ENCODE peak calls at places on chromosome 12, in five cellular contexts. V, E, P, C and U are unnamed samples.

GRCh38 chr12:51860986-51861385 is 12.5 kb upstream of the FIGNL2 start:
- DNase-seq in V (no peak), E (no peak), P (no peak), C (no peak), U (no peak)

GRCh38 chr12:12384601-12385321 is 27.9 kb downstream of the BORCS5 start:
- DNase-seq in V (peak), E (peak), P (peak), C (no peak), U (no peak)

GRCh38 chr12:104354167-104354867 is 50.8 kb downstream of the EID3 start:
- DNase-seq in V (no peak), E (no peak), P (no peak), C (no peak), U (no peak)

GRCh38 chr12:123845881-123846280 is 83.8 kb downstream of the DNAH10 start:
- DNase-seq in V (no peak), E (no peak), P (no peak), C (no peak), U (no peak)

GRCh38 chr12:109727746-109728726 is 14.4 kb downstream of the FAM222A start:
- DNase-seq in V (no peak), E (no peak), P (no peak), C (no peak), U (no peak)

GRCh38 chr12:19847294-19848059 is 408.2 kb downstream of the AEBP2 start:
- DNase-seq in V (no peak), E (no peak), P (no peak), C (no peak), U (no peak)

GRCh38 chr12:45292486-45293195 is 76.7 kb downstream of the ANO6 start:
- DNase-seq in V (no peak), E (no peak), P (no peak), C (no peak), U (no peak)

GRCh38 chr12:40854669-40855068 is 162.4 kb downstream of the CNTN1 start:
- DNase-seq in V (peak), E (no peak), P (no peak), C (no peak), U (no peak)

GRCh38 chr12:12684375-12685106 is 11.4 kb downstream of the GPR19 start:
- DNase-seq in V (peak), E (peak), P (no peak), C (no peak), U (no peak)

GRCh38 chr12:50557421-50557820 is 52.6 kb downstream of the DIP2B start:
- DNase-seq in V (no peak), E (no peak), P (no peak), C (no peak), U (no peak)

GRCh38 chr12:103114296-103115055 is 157.0 kb downstream of the ASCL1 start:
- DNase-seq in V (no peak), E (no peak), P (no peak), C (peak), U (no peak)

GRCh38 chr12:65916991-65917676 is 92.9 kb downstream of the HMGA2 start:
- DNase-seq in V (no peak), E (no peak), P (no peak), C (no peak), U (no peak)

GRCh38 chr12:129025055-129025454 is 171.8 kb downstream of the GLT1D1 start:
- DNase-seq in V (no peak), E (no peak), P (no peak), C (no peak), U (no peak)

GRCh38 chr12:121512561-121512960 is 68.3 kb downstream of the KDM2B start:
- DNase-seq in V (no peak), E (no peak), P (no peak), C (no peak), U (no peak)

GRCh38 chr12:129325566-129325965 is 472.3 kb downstream of the GLT1D1 start:
- DNase-seq in V (no peak), E (no peak), P (no peak), C (no peak), U (no peak)

GRCh38 chr12:124126950-124127349 is 153.9 kb downstream of the ZNF664 start:
- DNase-seq in V (no peak), E (no peak), P (no peak), C (peak), U (no peak)

GRCh38 chr12:121240484-121241202 is 30.7 kb downstream of the P2RX4 start:
- DNase-seq in V (peak), E (no peak), P (peak), C (no peak), U (no peak)

GRCh38 chr12:93848453-93849120 is 171.4 kb downstream of the CRADD start:
- DNase-seq in V (no peak), E (no peak), P (no peak), C (no peak), U (no peak)

GRCh38 chr12:16474801-16475200 is 127.4 kb downstream of the MGST1 start:
- DNase-seq in V (no peak), E (no peak), P (no peak), C (no peak), U (no peak)

DNA sequence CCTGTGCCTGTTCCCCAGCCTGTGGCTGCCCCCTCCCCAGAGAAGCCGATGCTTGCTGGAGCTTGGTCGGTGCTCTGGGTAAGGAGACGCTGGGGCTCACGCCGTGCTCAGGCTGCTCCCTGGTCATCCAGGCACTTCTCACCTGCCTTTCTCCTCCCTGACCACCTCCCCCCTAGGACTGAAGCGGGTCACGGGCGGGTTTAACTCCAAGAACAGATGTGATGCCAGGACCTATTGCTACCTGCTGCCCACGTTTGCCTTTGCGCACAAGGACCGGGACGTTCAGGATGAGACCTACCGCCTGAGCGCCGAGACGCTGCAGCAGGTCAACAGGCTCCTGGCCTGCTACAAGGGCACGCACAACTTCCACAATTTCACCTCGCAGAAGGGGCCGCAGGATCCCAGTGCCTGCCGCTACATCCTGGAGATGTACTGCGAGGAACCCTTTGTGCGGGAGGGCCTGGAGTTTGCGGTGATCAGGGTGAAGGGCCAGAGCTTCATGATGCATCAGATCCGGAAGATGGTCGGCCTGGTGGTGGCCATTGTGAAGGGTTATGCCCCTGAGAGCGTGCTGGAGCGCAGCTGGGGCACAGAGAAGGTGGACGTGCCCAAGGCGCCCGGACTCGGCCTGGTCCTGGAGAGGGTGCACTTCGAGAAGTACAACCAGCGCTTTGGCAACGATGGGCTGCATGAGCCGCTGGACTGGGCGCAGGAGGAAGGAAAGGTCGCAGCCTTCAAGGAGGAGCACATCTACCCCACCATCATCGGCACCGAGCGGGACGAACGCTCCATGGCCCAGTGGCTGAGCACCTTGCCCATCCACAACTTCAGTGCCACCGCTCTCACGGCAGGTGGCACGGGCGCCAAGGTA is 8.4 kb upstream of the EP400 start:
- DNase-seq in V (no peak), E (no peak), P (no peak), C (no peak), U (no peak)
- TF ChIP-seq JUNB in V (no peak), E (no peak), P (no peak), C (no peak), U (no peak)

GRCh38 chr12:27982951-27983350 is 10.4 kb upstream of the PTHLH start:
- DNase-seq in V (no peak), E (no peak), P (no peak), C (no peak), U (no peak)

GRCh38 chr12:27979145-27979544 is 6.6 kb upstream of the PTHLH start:
- DNase-seq in V (no peak), E (no peak), P (no peak), C (no peak), U (no peak)

GRCh38 chr12:27984275-27984674 is 11.7 kb upstream of the PTHLH start:
- DNase-seq in V (no peak), E (no peak), P (peak), C (no peak), U (peak)

GRCh38 chr12:27982380-27982779 is 9.8 kb upstream of the PTHLH start:
- DNase-seq in V (no peak), E (no peak), P (no peak), C (no peak), U (no peak)

DNA sequence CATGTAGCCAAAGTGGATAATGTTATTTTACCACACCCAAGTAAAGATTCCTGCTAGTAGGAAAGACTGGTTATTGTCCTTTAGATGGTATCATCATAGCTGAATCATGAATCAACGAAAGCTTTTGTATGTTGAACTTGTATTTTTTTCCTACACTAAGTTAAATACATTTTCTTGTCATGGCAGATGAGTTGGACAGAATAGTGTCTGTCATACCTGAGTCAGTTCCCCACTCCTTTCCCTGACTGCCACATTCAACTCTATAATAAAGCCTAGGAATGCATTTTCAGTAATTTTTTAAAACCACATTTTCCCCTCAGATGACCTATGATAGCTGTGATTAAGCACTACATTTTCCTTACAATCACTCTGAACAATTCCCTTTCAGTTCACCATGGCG is 9.3 kb upstream of the PTHLH start:
- DNase-seq in V (no peak), E (no peak), P (no peak), C (no peak), U (no peak)
- TF ChIP-seq JUNB in V (no peak), E (no peak), P (no peak), C (no peak), U (peak)

GRCh38 chr12:61993734-61994345 is 266.4 kb upstream of the USP15 start:
- DNase-seq in V (peak), E (peak), P (peak), C (no peak), U (no peak)
- TF ChIP-seq JUNB in V (no peak), E (no peak), P (no peak), C (no peak), U (no peak)

GRCh38 chr12:2156333-2156732 is 103.5 kb downstream of the CACNA1C start:
- DNase-seq in V (no peak), E (no peak), P (no peak), C (no peak), U (no peak)
- TF ChIP-seq JUNB in V (no peak), E (no peak), P (no peak), C (no peak), U (no peak)